ENCODE peak calls at places on chromosome 20, in nine cellular contexts. K is AG04450, Q is right cardiac atrium, P is astrocyte, F is HL-60, E is adrenal gland, S is ascending aorta, M is lower lobe of right lung, N is adipocyte. L is an unnamed sample.

GRCh38 chr20:19620471-19620870 is 137.6 kb upstream of the RIN2 start:
- DNase-seq in K (no peak), Q (no peak), N (no peak), E (no peak), P (no peak), F (no peak), S (no peak), M (no peak), L (no peak)

GRCh38 chr20:61317966-61318520 is 66.0 kb downstream of the CDH4 start:
- DNase-seq in E (no peak), M (no peak), S (no peak), P (no peak), K (no peak), F (no peak), N (no peak), Q (no peak), L (no peak)

GRCh38 chr20:13995086-13995665 is at the start of gene MACROD2:
- DNase-seq in N (peak; percentile 94), F (peak; percentile 92), M (peak; percentile 95), S (peak; percentile 49), K (no peak), P (peak; percentile 58), Q (peak; percentile 97), E (peak; percentile 96), L (no peak)

GRCh38 chr20:64237316-64237715 is 18.2 kb upstream of the PCMTD2 start:
- DNase-seq in S (no peak), P (no peak), M (peak; percentile 46), N (no peak), E (no peak), F (no peak), Q (no peak), K (no peak), L (no peak)

GRCh38 chr20:419556-420168 is 11.6 kb downstream of the RBCK1 start:
- DNase-seq in N (no peak), P (no peak), M (no peak), K (no peak), S (no peak), F (no peak), E (no peak), Q (peak; percentile 53), L (no peak)

GRCh38 chr20:55888655-55889054 is 116.7 kb downstream of the CBLN4 start:
- DNase-seq in E (no peak), Q (no peak), N (no peak), F (no peak), M (no peak), P (no peak), S (no peak), K (no peak), L (no peak)

GRCh38 chr20:3115190-3116107 is 30.9 kb upstream of the AVP start:
- DNase-seq in P (peak; percentile 20), F (no peak), E (peak; percentile 62), Q (peak; percentile 61), K (peak; percentile 23), S (no peak), N (peak; percentile 81), M (no peak), L (peak; percentile 35)

GRCh38 chr20:52840041-52840440 is 132.1 kb upstream of the TSHZ2 start:
- DNase-seq in S (no peak), Q (no peak), M (no peak), P (no peak), N (no peak), K (no peak), F (no peak), E (no peak), L (no peak)

GRCh38 chr20:24665196-24665595 is 195.8 kb downstream of the SYNDIG1 start:
- DNase-seq in F (no peak), P (no peak), S (no peak), K (no peak), M (no peak), E (no peak), N (no peak), Q (peak; percentile 25), L (no peak)

GRCh38 chr20:50689864-50690263 is 1.5 kb downstream of the RIPOR3 start:
- DNase-seq in P (no peak), Q (no peak), E (no peak), M (no peak), F (no peak), K (no peak), S (no peak), N (peak; percentile 78), L (no peak)
- H3K4me3 ChIP-seq in P (no peak overlapping the region), Q (peak overlapping the region; percentile 59), E (no peak overlapping the region), M (peak overlapping the region; percentile 51), F (no peak overlapping the region), K (peak overlapping the region; percentile 69), S (no peak overlapping the region), N (peak overlapping the region; percentile 83), L (no peak overlapping the region)

GRCh38 chr20:17566345-17566744 is 3.5 kb upstream of the DSTN start:
- DNase-seq in S (no peak), E (no peak), M (no peak), F (no peak), Q (no peak), K (no peak), N (no peak), P (no peak), L (no peak)

GRCh38 chr20:17568972-17569471 is 853 bp upstream of the DSTN start:
- DNase-seq in S (peak; percentile 78), F (peak; percentile 28), Q (peak; percentile 91), E (peak; percentile 88), P (peak; percentile 98), K (peak; percentile 93), N (peak; percentile 98), M (peak; percentile 87), L (no peak)

GRCh38 chr20:17570347-17571152 is 675 bp downstream of the DSTN start:
- DNase-seq in K (no peak), E (peak; percentile 77), N (peak; percentile 73), F (peak; percentile 29), Q (peak; percentile 84), S (no peak), P (no peak), M (peak; percentile 62), L (no peak)

GRCh38 chr20:17569616-17570346 is at the start of gene DSTN:
- DNase-seq in E (peak; percentile 92), M (peak; percentile 95), F (peak; percentile 82), K (peak; percentile 88), Q (peak; percentile 98), S (peak; percentile 76), N (peak; percentile 98), P (peak; percentile 93), L (peak; percentile 71)

DNA sequence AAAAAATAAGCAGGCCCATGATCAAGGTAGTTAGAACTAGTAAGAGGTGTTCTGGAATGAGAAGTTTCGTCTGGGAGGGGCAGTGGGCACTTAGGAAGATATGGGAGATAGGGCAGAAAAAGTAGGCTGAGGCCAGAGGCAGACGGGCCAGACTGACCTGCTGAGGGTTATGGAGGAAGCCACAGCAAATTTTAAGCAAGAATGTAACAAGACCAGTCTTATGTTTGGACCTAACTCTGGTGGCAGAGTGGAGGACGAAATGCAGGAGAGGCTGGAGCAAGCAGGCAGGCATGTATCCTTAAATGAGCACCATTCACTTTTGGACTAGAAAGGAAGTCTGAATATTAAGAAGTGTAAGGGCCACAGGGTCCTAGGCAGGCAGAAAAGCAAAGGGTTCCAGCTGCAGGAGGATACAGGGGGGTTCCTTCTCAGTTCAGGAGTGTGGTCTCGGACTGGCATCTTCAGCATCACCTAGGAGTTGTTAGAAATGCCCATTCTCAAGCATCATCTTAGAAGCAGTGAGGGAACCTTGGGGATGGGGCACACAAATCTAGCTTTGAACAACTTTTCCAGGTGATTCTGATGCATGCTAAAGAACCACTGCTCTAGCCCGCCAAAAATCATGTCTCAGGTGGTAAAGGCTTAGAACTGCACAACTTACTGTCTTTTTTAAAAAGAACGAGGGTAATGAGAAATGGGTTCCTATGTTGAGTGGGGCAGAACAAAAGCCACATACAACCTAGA is 1.7 kb upstream of the DSTN start:
- DNase-seq in K (no peak), P (no peak), N (no peak), Q (no peak), M (no peak), E (no peak), S (no peak), F (no peak), L (no peak)
- H3K4me3 ChIP-seq in K (peak overlapping the region; percentile 87), P (peak overlapping the region; percentile 49), N (peak overlapping the region; percentile 99), Q (peak overlapping the region; percentile 80), M (peak overlapping the region; percentile 97), E (no peak overlapping the region), S (peak overlapping the region; percentile 18), F (no peak overlapping the region), L (no peak overlapping the region)

DNA sequence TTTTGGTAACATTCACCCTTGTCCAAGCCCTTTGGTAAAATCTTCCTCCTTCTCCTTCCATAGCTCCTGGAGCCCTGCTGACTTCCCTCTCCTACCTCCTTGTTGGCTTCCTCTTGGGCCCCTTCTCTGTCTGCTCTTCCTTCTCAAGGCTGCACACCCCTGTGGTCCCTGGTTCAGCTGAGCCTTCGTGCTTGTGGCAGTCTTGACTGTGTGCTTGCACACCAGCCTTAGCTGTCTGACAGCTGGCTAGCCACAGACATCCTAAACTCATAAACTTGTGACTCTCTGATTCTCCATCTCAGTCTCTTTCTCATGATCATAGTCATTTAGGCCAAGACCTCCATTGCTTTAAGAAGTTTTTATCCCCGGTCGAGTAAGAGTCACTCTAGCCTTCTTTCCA is 37.1 kb downstream of the DHX35 start:
- DNase-seq in P (no peak), K (no peak), N (no peak), M (no peak), F (no peak), E (no peak), S (no peak), Q (no peak), L (no peak)
- H3K4me3 ChIP-seq in P (no peak overlapping the region), K (no peak overlapping the region), N (no peak overlapping the region), M (no peak overlapping the region), F (no peak overlapping the region), E (no peak overlapping the region), S (no peak overlapping the region), Q (no peak overlapping the region), L (no peak overlapping the region)

GRCh38 chr20:31718952-31719643 is 3.6 kb downstream of the BCL2L1 start:
- DNase-seq in P (no peak), E (no peak), S (no peak), K (no peak), Q (no peak), N (no peak), F (no peak), M (no peak), L (no peak)

GRCh38 chr20:31716351-31716750 is 6.3 kb downstream of the BCL2L1 start:
- DNase-seq in S (no peak), E (no peak), N (peak; percentile 13), K (no peak), Q (no peak), F (no peak), M (no peak), P (no peak), L (no peak)

GRCh38 chr20:31715766-31716165 is 6.9 kb downstream of the BCL2L1 start:
- DNase-seq in M (no peak), F (no peak), E (no peak), Q (no peak), K (no peak), S (no peak), P (no peak), N (no peak), L (no peak)

GRCh38 chr20:31716818-31717477 is 5.7 kb downstream of the BCL2L1 start:
- DNase-seq in P (no peak), E (no peak), N (no peak), M (no peak), S (no peak), Q (no peak), K (no peak), F (no peak), L (no peak)

DNA sequence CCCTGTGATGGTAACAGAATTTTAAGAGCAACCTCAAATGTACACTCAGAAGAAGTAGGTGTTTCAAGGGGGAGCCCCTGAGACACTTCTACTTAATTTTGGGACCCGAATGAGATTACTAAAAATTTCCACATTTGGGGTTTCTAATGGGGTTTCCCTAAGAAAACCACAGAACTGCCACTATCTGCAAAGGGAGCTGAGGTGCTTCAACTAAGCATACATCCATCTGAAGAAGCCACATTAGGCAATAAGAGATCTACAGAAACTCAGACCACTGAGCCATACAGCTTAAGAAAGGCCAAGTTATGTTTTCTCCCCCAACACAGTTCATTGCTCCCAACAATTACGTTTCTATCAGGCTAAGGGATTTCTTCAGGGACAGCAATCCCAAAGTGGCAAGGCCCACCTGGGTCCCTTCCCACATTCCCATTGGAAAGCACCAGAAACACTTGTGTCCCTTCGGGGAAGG is 5.2 kb downstream of the BCL2L1 start:
- DNase-seq in M (no peak), P (no peak), Q (no peak), N (no peak), S (no peak), K (no peak), E (no peak), F (no peak), L (no peak)
- H3K4me3 ChIP-seq in M (peak overlapping the region; percentile 98), P (no peak overlapping the region), Q (peak overlapping the region; percentile 1), N (peak overlapping the region; percentile 68), S (peak overlapping the region; percentile 71), K (no peak overlapping the region), E (no peak overlapping the region), F (no peak overlapping the region), L (no peak overlapping the region)

L was measured in Jurkat, Clone E6-1.